ENCODE peak calls at places on chromosomes 2 and 18, in six cellular contexts. One of them, this sample, is unnamed.

GRCh38 chr2:4914551-4914950 is 777.6 kb upstream of the SOX11 start:
- DNase-seq in psoas muscle: no peak
- DNase-seq in mesothelial cell of epicardium: no peak
- DNase-seq in pancreas: no peak
- DNase-seq in natural killer cell: no peak
- DNase-seq in fibroblast of the aortic adventitia: no peak
- DNase-seq in this sample: no peak

GRCh38 chr2:108612153-108612513 is 77.9 kb downstream of the LIMS1 start:
- DNase-seq in psoas muscle: no peak
- DNase-seq in mesothelial cell of epicardium: no peak
- DNase-seq in pancreas: no peak
- DNase-seq in natural killer cell: no peak
- DNase-seq in fibroblast of the aortic adventitia: no peak
- DNase-seq in this sample: no peak

GRCh38 chr2:118055512-118056164 is 32.6 kb upstream of the INSIG2 start:
- DNase-seq in psoas muscle: no peak
- DNase-seq in mesothelial cell of epicardium: no peak
- DNase-seq in pancreas: no peak
- DNase-seq in natural killer cell: no peak
- DNase-seq in fibroblast of the aortic adventitia: no peak
- DNase-seq in this sample: no peak

GRCh38 chr18:74488864-74489263 is 7.3 kb upstream of the CNDP2 start:
- DNase-seq in psoas muscle: no peak
- DNase-seq in mesothelial cell of epicardium: no peak
- DNase-seq in pancreas: no peak
- DNase-seq in natural killer cell: no peak
- DNase-seq in fibroblast of the aortic adventitia: no peak
- DNase-seq in this sample: no peak

GRCh38 chr18:58856881-58857280 is 7.8 kb upstream of the ZNF532 start:
- DNase-seq in psoas muscle: no peak
- DNase-seq in mesothelial cell of epicardium: no peak
- DNase-seq in pancreas: no peak
- DNase-seq in natural killer cell: no peak
- DNase-seq in fibroblast of the aortic adventitia: peak; percentile 67
- DNase-seq in this sample: no peak

GRCh38 chr18:5600376-5601071 is 56.7 kb upstream of the EPB41L3 start:
- DNase-seq in psoas muscle: no peak
- DNase-seq in mesothelial cell of epicardium: no peak
- DNase-seq in pancreas: no peak
- DNase-seq in natural killer cell: no peak
- DNase-seq in fibroblast of the aortic adventitia: peak; percentile 49
- DNase-seq in this sample: no peak

GRCh38 chr2:98502556-98503335 is 58.1 kb downstream of the INPP4A start:
- DNase-seq in psoas muscle: no peak
- DNase-seq in mesothelial cell of epicardium: no peak
- DNase-seq in pancreas: no peak
- DNase-seq in natural killer cell: no peak
- DNase-seq in fibroblast of the aortic adventitia: peak; percentile 77
- DNase-seq in this sample: no peak

GRCh38 chr2:241229563-241230401 is 41.3 kb downstream of the ANO7 start:
- DNase-seq in psoas muscle: no peak
- DNase-seq in mesothelial cell of epicardium: no peak
- DNase-seq in pancreas: peak; percentile 55
- DNase-seq in natural killer cell: no peak
- DNase-seq in fibroblast of the aortic adventitia: no peak
- DNase-seq in this sample: no peak

GRCh38 chr2:34785206-34785785 is 1186.2 kb upstream of the FAM98A start:
- DNase-seq in psoas muscle: no peak
- DNase-seq in mesothelial cell of epicardium: no peak
- DNase-seq in pancreas: no peak
- DNase-seq in natural killer cell: no peak
- DNase-seq in fibroblast of the aortic adventitia: no peak
- DNase-seq in this sample: no peak

GRCh38 chr18:13525381-13526029 is 200.9 kb downstream of the FAM210A start:
- DNase-seq in psoas muscle: no peak
- DNase-seq in mesothelial cell of epicardium: no peak
- DNase-seq in pancreas: no peak
- DNase-seq in natural killer cell: no peak
- DNase-seq in fibroblast of the aortic adventitia: no peak
- DNase-seq in this sample: no peak

GRCh38 chr2:128311755-128312341 is 6.8 kb downstream of the HS6ST1 start:
- DNase-seq in psoas muscle: peak; percentile 21
- DNase-seq in mesothelial cell of epicardium: peak; percentile 10
- DNase-seq in pancreas: no peak
- DNase-seq in natural killer cell: peak; percentile 7
- DNase-seq in fibroblast of the aortic adventitia: no peak
- DNase-seq in this sample: no peak

GRCh38 chr18:55302337-55302833 is 285.6 kb downstream of the TCF4 start:
- DNase-seq in psoas muscle: peak; percentile 18
- DNase-seq in mesothelial cell of epicardium: no peak
- DNase-seq in pancreas: no peak
- DNase-seq in natural killer cell: no peak
- DNase-seq in fibroblast of the aortic adventitia: no peak
- DNase-seq in this sample: no peak

GRCh38 chr2:216499641-216500218 is 1.1 kb downstream of the RPL37A start:
- DNase-seq in psoas muscle: no peak
- DNase-seq in mesothelial cell of epicardium: no peak
- DNase-seq in pancreas: no peak
- DNase-seq in natural killer cell: no peak
- DNase-seq in fibroblast of the aortic adventitia: no peak
- DNase-seq in this sample: no peak

GRCh38 chr18:57353940-57354461 is 1.6 kb downstream of the ST8SIA3 start:
- DNase-seq in psoas muscle: no peak
- DNase-seq in mesothelial cell of epicardium: peak; percentile 58
- DNase-seq in pancreas: peak; percentile 83
- DNase-seq in natural killer cell: no peak
- DNase-seq in fibroblast of the aortic adventitia: peak; percentile 29
- DNase-seq in this sample: no peak

GRCh38 chr2:231379266-231380215 is 16.0 kb upstream of the B3GNT7 start:
- DNase-seq in psoas muscle: no peak
- DNase-seq in mesothelial cell of epicardium: no peak
- DNase-seq in pancreas: no peak
- DNase-seq in natural killer cell: no peak
- DNase-seq in fibroblast of the aortic adventitia: no peak
- DNase-seq in this sample: no peak

GRCh38 chr2:239789711-239790110 is 235.4 kb downstream of the NDUFA10 start:
- DNase-seq in psoas muscle: no peak
- DNase-seq in mesothelial cell of epicardium: no peak
- DNase-seq in pancreas: no peak
- DNase-seq in natural killer cell: no peak
- DNase-seq in fibroblast of the aortic adventitia: no peak
- DNase-seq in this sample: no peak

GRCh38 chr18:24446953-24447537 is 13.4 kb upstream of the HRH4 start:
- DNase-seq in psoas muscle: no peak
- DNase-seq in mesothelial cell of epicardium: no peak
- DNase-seq in pancreas: no peak
- DNase-seq in natural killer cell: no peak
- DNase-seq in fibroblast of the aortic adventitia: peak; percentile 4
- DNase-seq in this sample: no peak
- TF ChIP-seq CTCF in psoas muscle: no peak
- TF ChIP-seq CTCF in mesothelial cell of epicardium: no peak
- TF ChIP-seq CTCF in pancreas: no peak
- TF ChIP-seq CTCF in natural killer cell: no peak
- TF ChIP-seq CTCF in fibroblast of the aortic adventitia: no peak
- TF ChIP-seq CTCF in this sample: no peak

DNA sequence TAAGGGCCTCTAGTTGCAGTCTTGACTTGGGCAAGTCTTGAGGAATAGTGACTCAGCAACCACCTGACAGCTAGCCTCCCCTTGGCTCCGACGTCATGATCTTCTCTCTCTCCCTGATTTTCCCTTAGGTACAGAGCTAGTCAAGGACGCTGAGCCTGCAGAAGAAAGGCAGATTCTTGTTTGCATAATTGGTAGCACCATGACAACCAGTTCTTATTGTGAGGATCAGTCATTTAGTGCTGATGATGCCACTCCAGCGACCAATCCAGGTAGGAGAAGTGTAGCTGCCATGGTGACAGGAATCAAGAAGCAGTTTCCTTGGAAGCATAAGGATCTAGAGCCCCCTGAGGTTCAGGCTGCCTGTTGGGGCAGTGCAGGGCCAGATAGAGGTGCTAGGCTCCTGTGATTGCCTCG is 2.8 kb upstream of the RESP18 start:
- DNase-seq in psoas muscle: no peak
- DNase-seq in mesothelial cell of epicardium: no peak
- DNase-seq in pancreas: no peak
- DNase-seq in natural killer cell: no peak
- DNase-seq in fibroblast of the aortic adventitia: no peak
- DNase-seq in this sample: no peak
- TF ChIP-seq CTCF in psoas muscle: no peak
- TF ChIP-seq CTCF in mesothelial cell of epicardium: no peak
- TF ChIP-seq CTCF in pancreas: no peak
- TF ChIP-seq CTCF in natural killer cell: no peak
- TF ChIP-seq CTCF in fibroblast of the aortic adventitia: no peak
- TF ChIP-seq CTCF in this sample: no peak

GRCh38 chr2:46876741-46877384 is 38.7 kb downstream of the MCFD2 start:
- DNase-seq in psoas muscle: no peak
- DNase-seq in mesothelial cell of epicardium: no peak
- DNase-seq in pancreas: no peak
- DNase-seq in natural killer cell: no peak
- DNase-seq in fibroblast of the aortic adventitia: peak; percentile 90
- DNase-seq in this sample: no peak

GRCh38 chr2:46878240-46878877 is 37.2 kb downstream of the MCFD2 start:
- DNase-seq in psoas muscle: no peak
- DNase-seq in mesothelial cell of epicardium: no peak
- DNase-seq in pancreas: no peak
- DNase-seq in natural killer cell: no peak
- DNase-seq in fibroblast of the aortic adventitia: no peak
- DNase-seq in this sample: no peak

GRCh38 chr2:46879511-46879910 is 36.1 kb downstream of the MCFD2 start:
- DNase-seq in psoas muscle: no peak
- DNase-seq in mesothelial cell of epicardium: no peak
- DNase-seq in pancreas: no peak
- DNase-seq in natural killer cell: no peak
- DNase-seq in fibroblast of the aortic adventitia: no peak
- DNase-seq in this sample: no peak

GRCh38 chr2:46877619-46878113 is 37.9 kb downstream of the MCFD2 start:
- DNase-seq in psoas muscle: no peak
- DNase-seq in mesothelial cell of epicardium: no peak
- DNase-seq in pancreas: no peak
- DNase-seq in natural killer cell: no peak
- DNase-seq in fibroblast of the aortic adventitia: no peak
- DNase-seq in this sample: no peak

DNA sequence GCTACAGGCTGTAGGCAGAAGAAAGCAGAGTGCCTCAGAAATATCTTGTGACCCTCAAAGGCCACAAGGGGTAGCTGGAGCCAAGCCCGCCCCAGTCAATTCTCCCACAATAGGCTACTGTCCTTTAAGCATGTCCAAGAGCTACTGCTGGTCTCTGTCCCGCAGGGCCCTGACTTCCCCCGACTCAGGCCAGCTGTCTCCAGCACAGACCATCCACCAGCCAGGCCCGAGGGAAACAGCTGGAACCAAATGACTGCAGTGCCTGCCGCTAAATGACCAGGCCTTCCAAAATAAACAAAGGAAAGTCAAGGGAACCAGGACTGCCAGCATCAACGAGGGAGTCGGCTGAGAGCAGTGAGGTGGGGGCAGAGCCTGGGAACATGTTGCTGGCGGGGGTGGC is 36.7 kb downstream of the MCFD2 start:
- DNase-seq in psoas muscle: peak; percentile 43
- DNase-seq in mesothelial cell of epicardium: no peak
- DNase-seq in pancreas: no peak
- DNase-seq in natural killer cell: no peak
- DNase-seq in fibroblast of the aortic adventitia: peak; percentile 57
- DNase-seq in this sample: no peak
- TF ChIP-seq CTCF in psoas muscle: no peak
- TF ChIP-seq CTCF in mesothelial cell of epicardium: no peak
- TF ChIP-seq CTCF in pancreas: no peak
- TF ChIP-seq CTCF in natural killer cell: no peak
- TF ChIP-seq CTCF in fibroblast of the aortic adventitia: peak; percentile 0
- TF ChIP-seq CTCF in this sample: no peak

GRCh38 chr2:54048117-54048785 is 67.2 kb upstream of the ACYP2 start:
- DNase-seq in psoas muscle: no peak
- DNase-seq in mesothelial cell of epicardium: no peak
- DNase-seq in pancreas: no peak
- DNase-seq in natural killer cell: no peak
- DNase-seq in fibroblast of the aortic adventitia: no peak
- DNase-seq in this sample: no peak
- TF ChIP-seq CTCF in psoas muscle: no peak
- TF ChIP-seq CTCF in mesothelial cell of epicardium: no peak
- TF ChIP-seq CTCF in pancreas: no peak
- TF ChIP-seq CTCF in natural killer cell: no peak
- TF ChIP-seq CTCF in fibroblast of the aortic adventitia: no peak
- TF ChIP-seq CTCF in this sample: no peak

GRCh38 chr2:181581534-181581933 is 75.4 kb downstream of the CERKL start:
- DNase-seq in psoas muscle: no peak
- DNase-seq in mesothelial cell of epicardium: no peak
- DNase-seq in pancreas: no peak
- DNase-seq in natural killer cell: no peak
- DNase-seq in fibroblast of the aortic adventitia: no peak
- DNase-seq in this sample: no peak
- TF ChIP-seq CTCF in psoas muscle: no peak
- TF ChIP-seq CTCF in mesothelial cell of epicardium: no peak
- TF ChIP-seq CTCF in pancreas: peak; percentile 9
- TF ChIP-seq CTCF in natural killer cell: no peak
- TF ChIP-seq CTCF in fibroblast of the aortic adventitia: no peak
- TF ChIP-seq CTCF in this sample: no peak

DNA sequence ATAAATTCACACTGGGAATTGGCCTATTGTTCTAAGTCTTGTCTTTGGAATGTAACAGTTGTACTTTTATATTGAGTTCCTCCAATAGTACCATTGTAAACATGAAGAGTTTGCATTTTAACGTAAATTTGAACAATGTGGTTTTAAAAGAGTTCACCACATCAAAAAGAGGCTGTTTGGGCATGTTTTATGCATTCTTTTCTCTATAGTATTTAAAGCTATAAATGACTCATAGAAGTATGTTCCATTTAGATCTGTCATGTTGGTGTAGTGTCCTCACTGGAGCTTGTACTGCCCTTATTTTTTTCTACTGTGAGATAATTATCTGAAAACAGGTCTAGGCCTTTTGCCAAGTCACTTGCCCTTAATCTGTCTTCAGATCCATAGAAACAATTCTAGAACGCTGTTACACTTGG is 141.9 kb downstream of the RHBDD1 start:
- DNase-seq in psoas muscle: no peak
- DNase-seq in mesothelial cell of epicardium: no peak
- DNase-seq in pancreas: no peak
- DNase-seq in natural killer cell: no peak
- DNase-seq in fibroblast of the aortic adventitia: peak; percentile 69
- DNase-seq in this sample: no peak
- TF ChIP-seq CTCF in psoas muscle: no peak
- TF ChIP-seq CTCF in mesothelial cell of epicardium: no peak
- TF ChIP-seq CTCF in pancreas: no peak
- TF ChIP-seq CTCF in natural killer cell: no peak
- TF ChIP-seq CTCF in fibroblast of the aortic adventitia: no peak
- TF ChIP-seq CTCF in this sample: no peak

This sample was measured in activated B cell treated with CpG ODN at 0.5 μM for 24 hours.